ENCODE peak calls at places on chromosome 17, in four cellular contexts. U, V, W and N are unnamed samples.

GRCh38 chr17:63932008-63932561 is at the start of gene CD79B:
- DNase-seq in U (no peak), V (no peak), W (peak), N (no peak)

GRCh38 chr17:76688165-76688622 is 22.6 kb downstream of the MXRA7 start:
- DNase-seq in U (peak), V (no peak), W (no peak), N (no peak)

GRCh38 chr17:83008526-83008925 is 70.9 kb upstream of the METRNL start:
- DNase-seq in U (no peak), V (no peak), W (no peak), N (no peak)

GRCh38 chr17:376936-377863 is 24.6 kb upstream of the RPH3AL start:
- DNase-seq in U (no peak), V (no peak), W (no peak), N (no peak)

GRCh38 chr17:43998552-43998951 is 5.9 kb upstream of the NAGS start:
- DNase-seq in U (no peak), V (no peak), W (no peak), N (no peak)

GRCh38 chr17:1644493-1645206 is 882 bp downstream of the SCARF1 start:
- DNase-seq in U (no peak), V (peak), W (no peak), N (no peak)

GRCh38 chr17:69609495-69610315 is 195.2 kb downstream of the MAP2K6 start:
- DNase-seq in U (no peak), V (peak), W (no peak), N (no peak)

GRCh38 chr17:69574257-69575197 is 160.0 kb downstream of the MAP2K6 start:
- DNase-seq in U (no peak), V (peak), W (no peak), N (peak)

GRCh38 chr17:2174471-2175293 is 119.8 kb downstream of the HIC1 start:
- DNase-seq in U (peak), V (peak), W (no peak), N (peak)

GRCh38 chr17:187130-187529 is 5.7 kb upstream of the DOC2B start:
- DNase-seq in U (no peak), V (no peak), W (no peak), N (no peak)

GRCh38 chr17:35596530-35597233 is 9.6 kb downstream of the AP2B1 start:
- DNase-seq in U (no peak), V (no peak), W (no peak), N (no peak)

GRCh38 chr17:81097134-81097942 is 62.4 kb downstream of the BAIAP2 start:
- DNase-seq in U (peak), V (peak), W (peak), N (peak)

GRCh38 chr17:68542698-68543463 is 30.7 kb downstream of the PRKAR1A start:
- DNase-seq in U (no peak), V (no peak), W (no peak), N (no peak)

GRCh38 chr17:969767-970387 is 9.7 kb downstream of the NXN start:
- DNase-seq in U (peak), V (no peak), W (no peak), N (no peak)

GRCh38 chr17:32185875-32186274 is 43.6 kb downstream of the RHOT1 start:
- DNase-seq in U (no peak), V (no peak), W (no peak), N (no peak)

GRCh38 chr17:46744441-46744840 is 74.1 kb downstream of the WNT3 start:
- DNase-seq in U (no peak), V (no peak), W (no peak), N (no peak)

GRCh38 chr17:82297280-82297803 is 20.1 kb downstream of the CD7 start:
- DNase-seq in U (peak), V (peak), W (peak), N (no peak)

GRCh38 chr17:82200743-82201497 is 11.7 kb downstream of the CCDC57 start:
- DNase-seq in U (no peak), V (no peak), W (peak), N (no peak)

GRCh38 chr17:42878123-42878880 is 22.3 kb upstream of the G6PC1 start:
- DNase-seq in U (no peak), V (no peak), W (no peak), N (no peak)

GRCh38 chr17:42880776-42881175 is 19.8 kb upstream of the G6PC1 start:
- DNase-seq in U (no peak), V (no peak), W (no peak), N (no peak)

GRCh38 chr17:42877037-42877436 is 23.6 kb upstream of the G6PC1 start:
- DNase-seq in U (no peak), V (no peak), W (no peak), N (no peak)

GRCh38 chr17:42879596-42879985 is 21.0 kb upstream of the G6PC1 start:
- DNase-seq in U (no peak), V (no peak), W (no peak), N (no peak)

GRCh38 chr17:42878924-42879595 is 21.5 kb upstream of the G6PC1 start:
- DNase-seq in U (no peak), V (no peak), W (no peak), N (no peak)
- H3K27ac ChIP-seq in U (no peak), V (no peak), W (no peak), N (no peak)

DNA sequence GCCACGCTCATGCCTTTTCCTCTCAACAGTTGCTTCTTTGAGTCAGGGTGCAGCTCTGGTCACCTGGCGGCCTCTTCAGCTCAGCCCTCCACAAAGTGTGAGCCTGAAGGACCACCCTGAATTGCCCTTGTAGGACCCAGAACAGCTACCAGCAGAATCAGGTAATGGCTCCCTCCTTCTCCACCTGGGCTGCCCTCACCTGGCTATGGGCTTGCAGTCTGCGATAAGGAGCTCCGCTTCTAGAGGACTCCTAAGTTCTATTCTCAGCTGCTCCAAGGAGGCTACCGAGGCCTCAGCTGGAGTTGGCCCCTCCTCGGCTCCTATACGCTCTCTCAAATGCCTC is 13.4 kb downstream of the SMIM5 start:
- DNase-seq in U (no peak), V (no peak), W (no peak), N (no peak)
- H3K4me3 ChIP-seq in U (no peak), V (no peak), W (no peak), N (no peak)

GRCh38 chr17:27378482-27379200 is 77.6 kb upstream of the KSR1 start:
- DNase-seq in U (no peak), V (no peak), W (no peak), N (no peak)

GRCh38 chr17:27380551-27380950 is 75.7 kb upstream of the KSR1 start:
- DNase-seq in U (no peak), V (no peak), W (no peak), N (no peak)

GRCh38 chr17:27382025-27382424 is 74.2 kb upstream of the KSR1 start:
- DNase-seq in U (no peak), V (no peak), W (no peak), N (no peak)

GRCh38 chr17:27381007-27381501 is 75.2 kb upstream of the KSR1 start:
- DNase-seq in U (peak), V (peak), W (peak), N (no peak)

DNA sequence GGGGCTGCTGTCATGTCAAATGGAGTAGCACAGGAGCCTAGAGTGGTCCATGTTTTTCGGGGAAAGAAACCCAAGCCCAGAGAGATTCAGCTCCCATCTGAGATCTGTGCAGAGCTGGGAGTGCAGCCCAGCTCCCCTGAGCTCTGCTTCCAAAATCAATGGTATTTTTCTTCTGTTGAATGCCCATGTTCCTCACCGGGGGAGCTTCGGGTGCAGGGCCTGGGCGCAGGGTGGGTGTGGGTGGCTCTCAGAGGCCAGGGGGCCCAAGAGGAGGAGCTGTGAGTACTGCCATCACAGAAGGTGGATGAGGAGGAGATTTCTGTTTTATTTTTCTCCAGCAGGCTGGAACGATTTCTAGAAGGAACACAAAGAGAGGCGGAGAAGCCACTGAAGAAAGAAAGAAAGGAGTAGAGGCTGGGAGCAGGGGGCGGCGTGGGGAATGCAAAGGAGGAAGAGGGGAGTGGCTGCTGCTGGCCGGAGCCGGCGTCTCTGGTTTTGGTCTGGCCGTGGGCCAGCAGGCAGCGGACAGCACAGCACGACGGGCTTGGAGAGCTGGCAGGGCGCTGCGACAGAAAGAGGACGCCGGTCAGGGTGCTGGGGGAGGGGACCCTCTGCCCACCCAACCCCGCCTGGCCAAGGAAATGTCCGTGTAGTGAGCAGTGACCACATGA is 76.2 kb upstream of the KSR1 start:
- DNase-seq in U (peak), V (peak), W (no peak), N (no peak)
- H3K27ac ChIP-seq in U (peak), V (peak), W (no peak), N (peak)

GRCh38 chr17:59333845-59334244 is 2.4 kb downstream of the YPEL2 start:
- DNase-seq in U (no peak), V (no peak), W (no peak), N (no peak)
- H3K4me3 ChIP-seq in U (no peak), V (peak), W (no peak), N (no peak)